ENCODE peak calls at places on chromosomes 7 and 10, in seven cellular contexts. S, P, G, Z, Q, A and E are unnamed samples.

GRCh38 chr10:74799840-74800239 is 26.6 kb upstream of the KAT6B start:
- DNase-seq in P (peak; percentile 70), A (no peak), Z (no peak), G (peak; percentile 48), Q (peak; percentile 100), S (no peak), E (no peak)

GRCh38 chr10:127331696-127332095 is 135.3 kb upstream of the INSYN2A start:
- DNase-seq in G (no peak), S (no peak), P (no peak), Q (no peak), A (no peak), Z (no peak), E (no peak)

GRCh38 chr10:6491841-6492609 is 88.1 kb downstream of the PRKCQ start:
- DNase-seq in G (no peak), A (no peak), Q (no peak), Z (no peak), P (no peak), S (no peak), E (no peak)

GRCh38 chr10:120069700-120070099 is 177.2 kb downstream of the SEC23IP start:
- DNase-seq in P (no peak), Z (no peak), Q (no peak), G (no peak), S (no peak), A (no peak), E (no peak)

GRCh38 chr10:102982281-102982680 is 64.2 kb downstream of the CNNM2 start:
- DNase-seq in Z (no peak), P (no peak), S (no peak), G (no peak), A (no peak), Q (no peak), E (no peak)

GRCh38 chr10:28343987-28344895 is 41.4 kb upstream of the MPP7 start:
- DNase-seq in Q (no peak), G (no peak), A (no peak), S (no peak), P (no peak), Z (no peak), E (no peak)

GRCh38 chr10:100043796-100044195 is 34.0 kb upstream of the DNMBP start:
- DNase-seq in A (peak; percentile 55), S (no peak), G (no peak), Z (peak; percentile 68), Q (no peak), P (peak; percentile 66), E (no peak)

GRCh38 chr10:44552716-44553115 is 167.8 kb upstream of the CXCL12 start:
- DNase-seq in P (no peak), A (no peak), Q (no peak), S (no peak), G (no peak), Z (no peak), E (no peak)

GRCh38 chr7:41135511-41135910 is 567.4 kb downstream of the INHBA start:
- DNase-seq in P (no peak), Z (no peak), G (no peak), A (no peak), S (no peak), Q (no peak), E (no peak)

GRCh38 chr10:93006435-93007039 is 54.1 kb upstream of the CYP26C1 start:
- DNase-seq in Q (peak; percentile 68), Z (no peak), G (peak; percentile 41), P (peak; percentile 76), A (no peak), S (no peak), E (no peak)

GRCh38 chr7:156927571-156928405 is 21.7 kb upstream of the NOM1 start:
- DNase-seq in P (no peak), Z (no peak), A (no peak), Q (no peak), S (no peak), G (no peak), E (no peak)

GRCh38 chr7:157969995-157970394 is 617.6 kb downstream of the PTPRN2 start:
- DNase-seq in S (no peak), Z (no peak), P (no peak), A (no peak), G (no peak), Q (no peak), E (no peak)

GRCh38 chr10:7085147-7085912 is 325.5 kb downstream of the SFMBT2 start:
- DNase-seq in Q (no peak), Z (no peak), G (no peak), P (peak; percentile 77), A (no peak), S (no peak), E (no peak)

GRCh38 chr7:15678646-15679045 is 7.8 kb downstream of the MEOX2 start:
- DNase-seq in S (no peak), Q (no peak), P (peak; percentile 53), Z (no peak), G (no peak), A (no peak), E (no peak)

GRCh38 chr7:114212753-114213439 is 201.7 kb upstream of the FOXP2 start:
- DNase-seq in Z (no peak), A (no peak), G (no peak), Q (no peak), S (no peak), P (peak; percentile 11), E (no peak)

GRCh38 chr7:149020483-149020882 is 7.8 kb downstream of the PDIA4 start:
- DNase-seq in Q (no peak), S (no peak), P (no peak), Z (no peak), G (no peak), A (no peak), E (no peak)

GRCh38 chr10:22942437-22942836 is 14.6 kb downstream of the ARMC3 start:
- DNase-seq in S (no peak), Q (no peak), Z (no peak), A (no peak), P (no peak), G (no peak), E (no peak)

GRCh38 chr7:44266526-44266925 is 58.9 kb downstream of the CAMK2B start:
- DNase-seq in G (no peak), S (no peak), Z (no peak), Q (no peak), A (no peak), P (no peak), E (no peak)

GRCh38 chr7:131285558-131285957 is 42.1 kb upstream of the MKLN1 start:
- DNase-seq in S (no peak), Q (no peak), G (no peak), Z (peak; percentile 72), P (peak; percentile 19), A (no peak), E (peak; percentile 31)

DNA sequence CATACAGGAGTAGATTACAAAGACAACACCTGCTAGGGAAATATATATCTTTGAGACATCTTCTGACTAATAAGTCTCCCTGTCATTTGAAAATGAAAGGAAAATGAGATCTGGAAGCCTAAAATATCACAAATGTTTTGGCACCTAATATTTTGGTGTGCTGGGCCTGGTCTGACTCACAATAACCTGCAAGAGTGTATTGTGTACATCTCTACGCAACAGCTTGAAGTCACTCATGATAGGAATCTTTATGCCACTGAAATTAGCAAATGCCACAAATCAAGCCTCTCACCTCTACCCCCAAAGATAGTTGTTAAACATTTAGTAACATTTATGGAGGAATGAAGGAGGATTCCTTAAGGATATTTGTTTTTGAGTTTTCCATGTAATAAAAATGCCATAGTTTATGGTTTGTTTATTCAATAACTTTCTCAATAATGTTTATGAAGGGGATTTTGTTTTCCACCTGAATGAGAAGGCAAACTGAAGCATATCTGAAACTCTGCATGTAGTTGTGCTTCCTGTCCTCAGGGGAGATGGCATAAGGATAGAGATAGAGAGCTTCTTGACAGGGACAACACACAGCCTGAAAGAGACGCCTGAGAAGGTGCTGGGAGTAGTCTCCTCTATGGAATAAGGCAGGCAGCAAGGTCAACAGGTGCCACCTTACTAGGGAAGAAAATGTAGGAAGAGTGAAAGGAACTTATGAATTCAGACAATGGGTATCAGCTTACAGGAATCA is 197.4 kb downstream of the AHR start:
- DNase-seq in Q (peak; percentile 54), Z (no peak), A (no peak), G (no peak), S (no peak), P (no peak), E (no peak)
- H3K27ac ChIP-seq in Q (peak overlapping the region; percentile 36), Z (no peak overlapping the region), A (no peak overlapping the region), G (no peak overlapping the region), S (no peak overlapping the region), P (no peak overlapping the region), E (no peak overlapping the region)

GRCh38 chr10:118986815-118987790 is 42.4 kb upstream of the NANOS1 start:
- DNase-seq in Q (no peak), A (no peak), G (no peak), P (no peak), S (no peak), Z (peak; percentile 9), E (no peak)
- H3K4me3 ChIP-seq in Q (no peak overlapping the region), A (no peak overlapping the region), G (no peak overlapping the region), P (no peak overlapping the region), S (no peak overlapping the region), Z (no peak overlapping the region), E (no peak overlapping the region)

DNA sequence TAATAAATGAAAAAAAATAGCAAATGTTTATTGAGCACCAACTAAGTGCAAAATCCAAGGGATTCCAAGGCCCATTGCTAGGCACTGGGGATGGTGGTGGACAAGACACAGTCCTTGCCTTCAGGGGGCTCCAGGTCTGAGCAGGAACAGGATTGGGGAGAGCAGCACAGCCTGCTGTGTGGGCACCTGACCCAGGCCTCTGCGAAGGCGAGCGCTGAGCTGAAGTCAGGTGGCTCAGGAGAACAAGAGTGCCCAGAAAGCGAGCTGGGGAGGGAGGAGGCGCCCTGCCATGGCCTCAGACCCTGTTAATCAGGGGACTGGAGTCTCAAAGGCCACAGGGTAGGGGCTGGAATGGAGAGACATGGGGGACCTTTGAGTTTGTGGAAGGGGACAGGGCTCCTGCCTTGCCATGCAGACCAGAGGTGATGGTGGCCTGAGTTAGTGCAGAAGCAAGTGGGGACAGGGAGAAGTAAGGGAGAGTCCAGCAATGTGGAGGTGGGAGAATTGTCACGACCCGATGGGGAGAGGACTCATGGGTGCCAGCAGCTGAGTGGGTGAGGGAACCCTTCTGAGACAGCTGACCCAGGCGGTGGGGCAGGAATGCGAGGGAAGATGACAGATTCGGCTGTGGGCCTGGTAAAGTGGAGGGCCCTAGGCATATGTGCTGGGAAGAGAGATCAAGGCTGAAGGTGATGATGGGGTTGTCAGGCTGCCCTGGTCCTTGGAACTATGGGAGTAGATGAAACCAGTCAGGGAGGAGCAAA is 4.1 kb upstream of the ORAI2 start:
- DNase-seq in P (no peak), G (no peak), S (no peak), A (no peak), Z (no peak), Q (no peak), E (no peak)
- H3K27ac ChIP-seq in P (no peak overlapping the region), G (no peak overlapping the region), S (no peak overlapping the region), A (no peak overlapping the region), Z (no peak overlapping the region), Q (no peak overlapping the region), E (no peak overlapping the region)

DNA sequence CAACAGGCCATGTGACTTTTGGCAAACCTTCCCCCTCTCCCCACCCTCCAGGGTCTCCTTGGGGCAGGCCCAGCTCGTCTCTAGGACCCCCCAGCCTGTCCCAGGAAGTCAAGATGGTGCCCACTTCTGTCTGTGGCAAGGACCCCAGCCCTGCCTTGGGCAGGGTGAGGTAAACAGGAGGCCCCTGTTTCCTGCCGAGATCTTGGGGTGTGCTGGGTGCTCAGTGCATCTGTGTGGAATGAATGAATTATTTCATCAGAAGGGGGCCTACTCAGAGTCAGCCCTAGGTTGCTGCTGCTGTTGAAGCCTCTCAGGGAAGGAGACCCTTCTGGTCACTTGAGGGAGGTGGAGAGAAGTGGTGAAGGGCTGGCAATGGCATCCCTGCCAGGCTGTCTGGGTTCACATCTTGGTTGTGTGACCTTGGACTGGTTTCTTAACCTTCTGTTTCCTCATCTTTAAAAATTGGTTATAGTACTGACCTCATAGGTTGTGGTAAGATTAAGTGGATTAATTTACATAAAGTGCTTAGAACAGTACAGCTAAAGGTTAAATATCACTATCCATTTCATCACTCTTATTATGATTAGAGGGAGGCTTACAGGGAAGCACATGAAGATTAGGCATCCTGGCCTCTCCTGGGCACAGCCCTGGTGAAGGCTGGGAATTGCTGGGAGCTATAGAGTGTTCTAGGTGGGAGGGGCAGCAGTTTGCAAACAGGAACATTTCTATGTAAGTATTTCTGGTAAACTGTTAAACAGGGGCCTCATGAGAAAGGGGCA is 67.7 kb downstream of the ZMIZ1 start:
- DNase-seq in Q (no peak), P (peak; percentile 63), A (no peak), Z (no peak), G (no peak), S (no peak), E (no peak)
- H3K4me3 ChIP-seq in Q (no peak overlapping the region), P (no peak overlapping the region), A (no peak overlapping the region), Z (no peak overlapping the region), G (no peak overlapping the region), S (no peak overlapping the region), E (no peak overlapping the region)